ENCODE peak calls at places on chromosome 11, in five cellular contexts. Y is activated naive CD8-positive, alpha-beta T cell treated with anti-CD3 and anti-CD28 coated beads for 36 hours; E is epithelial cell of esophagus; U is germinal center; X is stimulated activated CD4-positive, alpha-beta T cell treated with anti-CD3 and anti-CD28 coated beads, Interleukin-2, amount 100 ng/mL, for 48 hours. G is an unnamed sample.

GRCh38 chr11:62461740-62462522 is 43.1 kb downstream of the SCGB1A1 start:
- DNase-seq in Y (no peak), E (no peak), U (no peak), X (no peak), G (no peak)

GRCh38 chr11:17699157-17700114 is 19.9 kb upstream of the MYOD1 start:
- DNase-seq in Y (no peak), E (peak), U (no peak), X (no peak), G (no peak)

GRCh38 chr11:94934836-94935235 is 38.5 kb downstream of the CWC15 start:
- DNase-seq in Y (no peak), E (no peak), U (no peak), X (no peak), G (no peak)

GRCh38 chr11:61126266-61126665 is 24.0 kb downstream of the CD5 start:
- DNase-seq in Y (no peak), E (no peak), U (no peak), X (no peak), G (no peak)

GRCh38 chr11:20443596-20443995 is 56.1 kb downstream of the PRMT3 start:
- DNase-seq in Y (no peak), E (peak), U (peak), X (no peak), G (peak)

GRCh38 chr11:109914809-109915653 is 178.2 kb upstream of the ZC3H12C start:
- DNase-seq in Y (no peak), E (peak), U (no peak), X (no peak), G (peak)

GRCh38 chr11:14554959-14555358 is 34.8 kb upstream of the PSMA1 start:
- DNase-seq in Y (no peak), E (no peak), U (no peak), X (no peak), G (no peak)

GRCh38 chr11:122207921-122208764 is 92.1 kb upstream of the BLID start:
- DNase-seq in Y (no peak), E (no peak), U (no peak), X (no peak), G (no peak)

GRCh38 chr11:72856551-72857342 is 42.5 kb downstream of the ATG16L2 start:
- DNase-seq in Y (no peak), E (no peak), U (no peak), X (no peak), G (no peak)

GRCh38 chr11:118434123-118434552 is 2.2 kb upstream of the KMT2A start:
- DNase-seq in Y (no peak), E (peak), U (peak), X (no peak), G (no peak)

GRCh38 chr11:119666463-119667131 is 62.4 kb downstream of the NECTIN1 start:
- DNase-seq in Y (peak), E (peak), U (peak), X (peak), G (no peak)

GRCh38 chr11:377174-377865 is 8.0 kb downstream of the B4GALNT4 start:
- DNase-seq in Y (no peak), E (no peak), U (no peak), X (no peak), G (no peak)

GRCh38 chr11:11442791-11443190 is 89.7 kb upstream of the CSNK2A3 start:
- DNase-seq in Y (no peak), E (no peak), U (no peak), X (no peak), G (no peak)

GRCh38 chr11:16893456-16894076 is 120.6 kb downstream of the PLEKHA7 start:
- DNase-seq in Y (no peak), E (peak), U (no peak), X (no peak), G (no peak)

GRCh38 chr11:17991799-17992433 is 20.9 kb downstream of the SERGEF start:
- DNase-seq in Y (peak), E (peak), U (peak), X (no peak), G (peak)

GRCh38 chr11:11552688-11553087 is 69.1 kb downstream of the GALNT18 start:
- DNase-seq in Y (no peak), E (peak), U (no peak), X (no peak), G (no peak)

GRCh38 chr11:75000975-75001354 is 12.2 kb downstream of the NEU3 start:
- DNase-seq in Y (no peak), E (no peak), U (no peak), X (no peak), G (no peak)

G was measured in glomerular endothelial cell.